ENCODE peak calls at places on chromosomes 13 and 19, in eight cellular contexts. Q, X, Y, L, G, K, U and A are unnamed samples.

GRCh38 chr19:13834308-13834790 is 39.1 kb downstream of the ZSWIM4 start:
- DNase-seq in Q (no peak), X (no peak), Y (peak; percentile 90), L (no peak), G (no peak), K (peak; percentile 65), U (peak; percentile 45), A (no peak)

GRCh38 chr13:37646531-37646930 is 48.0 kb upstream of the POSTN start:
- DNase-seq in Q (no peak), X (no peak), Y (no peak), L (no peak), G (no peak), K (peak; percentile 24), U (no peak), A (no peak)

GRCh38 chr19:1715540-1715939 is 37.8 kb upstream of the ONECUT3 start:
- DNase-seq in Q (no peak), X (no peak), Y (no peak), L (no peak), G (no peak), K (no peak), U (no peak), A (no peak)

GRCh38 chr19:5897189-5897969 is 6.2 kb downstream of the NDUFA11 start:
- DNase-seq in Q (no peak), X (no peak), Y (no peak), L (no peak), G (no peak), K (no peak), U (no peak), A (no peak)

GRCh38 chr13:63198076-63198475 is 1782.4 kb upstream of the PCDH20 start:
- DNase-seq in Q (no peak), X (no peak), Y (no peak), L (peak; percentile 79), G (no peak), K (peak; percentile 68), U (no peak), A (no peak)

GRCh38 chr19:1122972-1123363 is 19.2 kb downstream of the GPX4 start:
- DNase-seq in Q (peak; percentile 85), X (no peak), Y (peak; percentile 70), L (peak; percentile 82), G (no peak), K (peak; percentile 69), U (peak; percentile 90), A (no peak)

GRCh38 chr13:27794921-27795717 is 2.8 kb downstream of the GSX1 start:
- DNase-seq in Q (no peak), X (no peak), Y (no peak), L (no peak), G (no peak), K (no peak), U (peak; percentile 68), A (no peak)

GRCh38 chr13:52925775-52926285 is 77.4 kb upstream of the PCDH8 start:
- DNase-seq in Q (no peak), X (no peak), Y (no peak), L (no peak), G (no peak), K (no peak), U (no peak), A (no peak)

GRCh38 chr19:31742249-31742648 is 393.0 kb upstream of the TSHZ3 start:
- DNase-seq in Q (no peak), X (no peak), Y (no peak), L (no peak), G (no peak), K (no peak), U (no peak), A (no peak)

GRCh38 chr13:99829593-99830239 is 141.9 kb downstream of the ZIC5 start:
- DNase-seq in Q (no peak), X (no peak), Y (no peak), L (no peak), G (no peak), K (no peak), U (no peak), A (no peak)

GRCh38 chr13:20714161-20714560 is 10.7 kb downstream of the IL17D start:
- DNase-seq in Q (no peak), X (no peak), Y (no peak), L (no peak), G (no peak), K (peak; percentile 63), U (no peak), A (no peak)

GRCh38 chr13:75715598-75716523 is 79.7 kb downstream of the LMO7 start:
- DNase-seq in Q (no peak), X (no peak), Y (peak; percentile 35), L (no peak), G (no peak), K (no peak), U (no peak), A (no peak)

GRCh38 chr19:34171539-34171876 is 796 bp upstream of the LSM14A start:
- DNase-seq in Q (no peak), X (no peak), Y (peak; percentile 79), L (no peak), G (no peak), K (peak; percentile 83), U (no peak), A (peak; percentile 83)

GRCh38 chr19:46488551-46488950 is 7.1 kb downstream of the PNMA8B start:
- DNase-seq in Q (no peak), X (no peak), Y (no peak), L (no peak), G (no peak), K (no peak), U (no peak), A (no peak)

GRCh38 chr13:22944378-22944777 is 236.4 kb upstream of the SGCG start:
- DNase-seq in Q (no peak), X (no peak), Y (no peak), L (no peak), G (no peak), K (no peak), U (peak; percentile 61), A (peak; percentile 55)

GRCh38 chr19:4456843-4457653 is 546 bp downstream of the UBXN6 start:
- DNase-seq in Q (peak; percentile 47), X (peak; percentile 49), Y (peak; percentile 75), L (no peak), G (peak; percentile 44), K (peak; percentile 59), U (peak; percentile 71), A (no peak)

GRCh38 chr13:112730157-112730671 is 40.4 kb downstream of the ATP11A start:
- DNase-seq in Q (no peak), X (no peak), Y (no peak), L (no peak), G (no peak), K (no peak), U (peak; percentile 20), A (no peak)

GRCh38 chr13:54592201-54592600 is 1563.6 kb downstream of the OLFM4 start:
- DNase-seq in Q (no peak), X (no peak), Y (no peak), L (no peak), G (no peak), K (no peak), U (no peak), A (no peak)
- H3K9me3 ChIP-seq in Q (no peaks in the 10 kb centered on the region), X (no peaks in the 10 kb centered on the region), Y (peaks cover 5% of the 10 kb centered on the region), L (no peaks in the 10 kb centered on the region), G (no peaks in the 10 kb centered on the region), K (no peaks in the 10 kb centered on the region), U (no peaks in the 10 kb centered on the region), A (no peaks in the 10 kb centered on the region)

DNA sequence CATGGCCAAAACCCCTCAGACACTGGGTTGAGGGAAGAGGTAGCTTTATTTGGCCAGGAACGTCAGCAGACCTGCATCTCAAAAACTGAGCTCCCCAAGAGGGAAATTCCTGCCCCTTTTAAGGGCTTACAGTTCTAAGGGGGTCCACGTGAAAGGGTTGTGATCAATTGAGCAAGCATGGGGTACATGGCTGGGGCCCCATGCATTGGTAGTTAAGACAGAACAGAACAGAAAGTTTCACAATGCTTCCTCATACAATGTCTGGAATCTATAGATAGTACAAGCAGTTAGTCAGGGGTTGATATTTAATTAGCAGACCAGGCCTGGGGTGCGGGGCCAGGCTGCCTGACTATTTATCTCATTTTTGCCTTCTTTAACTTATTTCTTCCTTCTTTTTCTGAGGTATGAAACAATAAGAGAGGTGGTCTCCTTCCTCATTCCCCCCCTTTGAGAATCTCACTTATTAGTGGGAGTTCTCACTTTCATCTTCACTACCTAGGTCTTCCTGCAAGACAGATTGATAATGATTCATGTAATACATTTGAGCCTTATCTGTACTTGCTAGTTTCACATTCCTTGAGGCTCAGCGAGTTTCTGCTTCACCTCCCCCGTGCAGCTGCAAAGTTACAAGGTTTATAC is 84.8 kb downstream of the SLC25A15 start:
- DNase-seq in Q (no peak), X (peak; percentile 8), Y (peak; percentile 11), L (no peak), G (no peak), K (no peak), U (no peak), A (no peak)
- H3K9me3 ChIP-seq in Q (peaks cover 42% of the 10 kb centered on the region), X (peaks cover 56% of the 10 kb centered on the region), Y (peaks cover 42% of the 10 kb centered on the region), L (peaks cover 28% of the 10 kb centered on the region), G (peaks cover 32% of the 10 kb centered on the region), K (no peaks in the 10 kb centered on the region), U (peaks cover 25% of the 10 kb centered on the region), A (peaks cover 41% of the 10 kb centered on the region)

GRCh38 chr19:44164673-44165512 is at the start of gene ZNF226:
- DNase-seq in Q (peak; percentile 91), X (peak; percentile 96), Y (peak; percentile 99), L (peak; percentile 93), G (peak; percentile 64), K (peak; percentile 100), U (peak; percentile 95), A (peak; percentile 95)

GRCh38 chr19:44164327-44164672 is 600 bp upstream of the ZNF226 start:
- DNase-seq in Q (no peak), X (no peak), Y (no peak), L (no peak), G (no peak), K (no peak), U (no peak), A (no peak)

DNA sequence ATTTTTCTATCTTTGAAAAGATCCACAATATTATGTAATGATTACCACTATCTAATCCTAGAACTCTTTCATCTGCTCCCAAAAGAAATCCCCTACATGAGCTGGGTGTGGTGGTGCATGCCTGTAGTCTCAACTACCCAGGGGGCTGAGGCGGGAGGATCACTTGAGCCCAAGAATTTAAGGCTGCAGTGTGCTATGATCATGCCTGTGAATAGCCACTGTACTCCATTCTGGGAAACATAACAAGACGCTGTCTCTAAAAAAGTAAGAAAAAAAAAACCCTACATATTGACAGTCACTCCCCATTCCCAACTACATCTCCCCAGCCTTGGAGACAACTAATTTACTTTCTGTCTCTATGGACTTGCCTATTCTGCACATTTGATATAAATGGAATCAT is 1.1 kb upstream of the ZNF226 start:
- DNase-seq in Q (no peak), X (no peak), Y (no peak), L (no peak), G (no peak), K (no peak), U (no peak), A (no peak)
- H3K9me3 ChIP-seq in Q (peaks cover 40% of the 10 kb centered on the region), X (peaks cover 35% of the 10 kb centered on the region), Y (peaks cover 27% of the 10 kb centered on the region), L (no peaks in the 10 kb centered on the region), G (peaks cover 8% of the 10 kb centered on the region), K (no peaks in the 10 kb centered on the region), U (no peaks in the 10 kb centered on the region), A (peaks cover 63% of the 10 kb centered on the region)

GRCh38 chr13:50377726-50378270 is 362.6 kb downstream of the KCNRG start:
- DNase-seq in Q (no peak), X (no peak), Y (no peak), L (no peak), G (no peak), K (no peak), U (no peak), A (no peak)
- H3K9me3 ChIP-seq in Q (peaks cover 10% of the 10 kb centered on the region), X (peaks cover 16% of the 10 kb centered on the region), Y (peaks cover 20% of the 10 kb centered on the region), L (no peaks in the 10 kb centered on the region), G (peaks cover 5% of the 10 kb centered on the region), K (no peaks in the 10 kb centered on the region), U (no peaks in the 10 kb centered on the region), A (no peaks in the 10 kb centered on the region)